ENCODE peak calls at places on chromosome 4, in seven cellular contexts. K is mesendoderm, T is H9, X is mesenchymal stem cell, C is IMR-90, L is H1, S is trophoblast cell. F is an unnamed sample.

GRCh38 chr4:173243321-173243720 is 74.7 kb downstream of the GALNT7 start:
- DNase-seq in L (no peak), X (peak), T (no peak), K (no peak), C (peak), S (peak), F (no peak)

GRCh38 chr4:8591626-8592365 is 769 bp upstream of the CPZ start:
- DNase-seq in K (no peak), T (no peak), S (no peak), X (no peak), C (no peak), L (no peak), F (no peak)

GRCh38 chr4:10117424-10118354 is 1.1 kb upstream of the WDR1 start:
- DNase-seq in C (no peak), X (peak), L (peak), T (no peak), K (no peak), S (peak), F (no peak)

GRCh38 chr4:156734965-156735895 is 236.4 kb downstream of the PDGFC start:
- DNase-seq in X (no peak), L (no peak), K (no peak), T (no peak), C (peak), S (peak), F (no peak)

GRCh38 chr4:140046037-140046436 is 107.9 kb downstream of the MAML3 start:
- DNase-seq in X (no peak), K (no peak), T (no peak), S (no peak), C (no peak), L (no peak), F (no peak)

GRCh38 chr4:128477540-128477939 is 189.9 kb upstream of the PGRMC2 start:
- DNase-seq in K (peak), C (no peak), L (no peak), S (no peak), X (no peak), T (no peak), F (no peak)

GRCh38 chr4:105990933-105991332 is 95.7 kb downstream of the NPNT start:
- DNase-seq in T (no peak), X (peak), L (no peak), C (peak), S (peak), K (no peak), F (no peak)

GRCh38 chr4:52635130-52635529 is 24.0 kb downstream of the USP46 start:
- DNase-seq in L (no peak), K (no peak), T (no peak), X (peak), S (no peak), C (peak), F (no peak)

GRCh38 chr4:169268951-169269781 is 1.6 kb downstream of the SH3RF1 start:
- DNase-seq in L (peak), T (no peak), X (peak), C (peak), K (no peak), S (peak), F (no peak)

GRCh38 chr4:8439914-8440490 is 521 bp downstream of the ACOX3 start:
- DNase-seq in K (peak), L (no peak), C (no peak), X (no peak), S (peak), T (no peak), F (no peak)

GRCh38 chr4:153594208-153594607 is 89.9 kb upstream of the TLR2 start:
- DNase-seq in X (peak), C (peak), S (no peak), T (no peak), L (no peak), K (peak), F (no peak)

GRCh38 chr4:124941267-124941666 is 228.7 kb upstream of the ANKRD50 start:
- DNase-seq in L (no peak), X (no peak), C (peak), K (no peak), S (peak), T (no peak), F (no peak)

GRCh38 chr4:126582737-126583136 is 1050.0 kb upstream of the INTU start:
- DNase-seq in S (no peak), L (peak), T (peak), K (peak), C (peak), X (peak), F (no peak)

GRCh38 chr4:52868138-52868537 is 6.0 kb downstream of the RASL11B start:
- DNase-seq in X (no peak), C (no peak), L (no peak), T (peak), S (peak), K (peak), F (no peak)

GRCh38 chr4:141458501-141458900 is 177.9 kb upstream of the IL15 start:
- DNase-seq in C (peak), X (no peak), K (peak), S (peak), L (no peak), T (no peak), F (no peak)

GRCh38 chr4:3263053-3263958 is 14.3 kb downstream of the MSANTD1 start:
- DNase-seq in S (no peak), X (no peak), C (no peak), L (peak), T (no peak), K (no peak), F (no peak)

GRCh38 chr4:6071959-6072720 is 53.9 kb upstream of the C4orf50 start:
- DNase-seq in X (no peak), C (no peak), L (no peak), T (no peak), K (peak), S (no peak), F (no peak)

GRCh38 chr4:113540859-113541258 is 220.7 kb downstream of the CAMK2D start:
- DNase-seq in L (no peak), X (peak), K (no peak), T (no peak), C (peak), S (no peak), F (no peak)

GRCh38 chr4:128517096-128517738 is 229.6 kb upstream of the PGRMC2 start:
- DNase-seq in T (no peak), C (peak), L (no peak), S (no peak), X (peak), K (no peak), F (no peak)

GRCh38 chr4:2247128-2248043 is 5.5 kb upstream of the HAUS3 start:
- DNase-seq in T (no peak), C (no peak), K (no peak), L (peak), X (no peak), S (no peak), F (no peak)

GRCh38 chr4:44145868-44146267 is 302.7 kb downstream of the KCTD8 start:
- DNase-seq in X (peak), K (peak), T (no peak), L (no peak), C (peak), S (peak), F (no peak)

GRCh38 chr4:40948017-40948416 is 198.3 kb downstream of the NSUN7 start:
- DNase-seq in L (peak), C (peak), S (no peak), T (no peak), X (no peak), K (no peak), F (no peak)

GRCh38 chr4:56315041-56315440 is 72.2 kb downstream of the AASDH start:
- DNase-seq in C (no peak), L (no peak), T (no peak), K (no peak), X (no peak), S (no peak), F (no peak)

GRCh38 chr4:26590639-26591038 is 6.8 kb downstream of the TBC1D19 start:
- DNase-seq in K (peak), X (no peak), S (peak), L (no peak), C (peak), T (no peak), F (no peak)

GRCh38 chr4:181684310-181684709 is 558.9 kb upstream of the TENM3 start:
- DNase-seq in K (no peak), T (no peak), C (peak), L (no peak), S (peak), X (no peak), F (no peak)

GRCh38 chr4:186886759-186887158 is 163.1 kb upstream of the FAT1 start:
- DNase-seq in T (no peak), S (peak), K (peak), L (no peak), X (no peak), C (no peak), F (no peak)

GRCh38 chr4:78483811-78484210 is 67.8 kb upstream of the ANXA3 start:
- DNase-seq in K (no peak), S (no peak), L (no peak), X (no peak), T (no peak), C (no peak), F (no peak)

GRCh38 chr4:152072001-152072485 is 311.2 kb upstream of the GATB start:
- DNase-seq in T (no peak), S (no peak), L (no peak), C (peak), K (peak), X (no peak), F (no peak)

GRCh38 chr4:181688886-181689285 is 554.3 kb upstream of the TENM3 start:
- DNase-seq in X (no peak), L (no peak), K (no peak), S (no peak), T (no peak), C (peak), F (no peak)

GRCh38 chr4:185677915-185678314 is 134.1 kb downstream of the SORBS2 start:
- DNase-seq in T (no peak), X (no peak), K (no peak), S (no peak), L (no peak), C (no peak), F (no peak)

GRCh38 chr4:150923945-150924344 is 91.1 kb downstream of the LRBA start:
- DNase-seq in C (no peak), L (no peak), X (no peak), K (no peak), T (no peak), S (no peak), F (no peak)

GRCh38 chr4:2818351-2818939 is 25.2 kb upstream of the ADD1 start:
- DNase-seq in T (peak), L (peak), S (no peak), K (peak), C (no peak), X (no peak), F (no peak)

GRCh38 chr4:156884183-156884582 is 87.4 kb downstream of the PDGFC start:
- DNase-seq in L (no peak), X (peak), T (no peak), K (peak), C (no peak), S (no peak), F (no peak)

GRCh38 chr4:163748474-163748873 is 254.0 kb downstream of the TMA16 start:
- DNase-seq in T (no peak), X (peak), K (no peak), L (no peak), C (peak), S (no peak), F (no peak)

GRCh38 chr4:120286813-120287212 is 220.2 kb upstream of the MAD2L1 start:
- DNase-seq in K (peak), L (no peak), X (peak), S (no peak), T (peak), C (no peak), F (no peak)

GRCh38 chr4:4754641-4755040 is 104.8 kb upstream of the MSX1 start:
- DNase-seq in K (no peak), S (no peak), X (no peak), L (no peak), T (no peak), C (no peak), F (no peak)

GRCh38 chr4:4752025-4752424 is 107.4 kb upstream of the MSX1 start:
- DNase-seq in L (no peak), T (no peak), S (no peak), C (no peak), K (no peak), X (no peak), F (no peak)

GRCh38 chr4:4755306-4755705 is 104.2 kb upstream of the MSX1 start:
- DNase-seq in S (no peak), L (no peak), K (peak), T (no peak), X (no peak), C (no peak), F (no peak)

GRCh38 chr4:4753643-4754042 is 105.8 kb upstream of the MSX1 start:
- DNase-seq in C (no peak), T (no peak), S (no peak), L (no peak), K (peak), X (no peak), F (no peak)

DNA sequence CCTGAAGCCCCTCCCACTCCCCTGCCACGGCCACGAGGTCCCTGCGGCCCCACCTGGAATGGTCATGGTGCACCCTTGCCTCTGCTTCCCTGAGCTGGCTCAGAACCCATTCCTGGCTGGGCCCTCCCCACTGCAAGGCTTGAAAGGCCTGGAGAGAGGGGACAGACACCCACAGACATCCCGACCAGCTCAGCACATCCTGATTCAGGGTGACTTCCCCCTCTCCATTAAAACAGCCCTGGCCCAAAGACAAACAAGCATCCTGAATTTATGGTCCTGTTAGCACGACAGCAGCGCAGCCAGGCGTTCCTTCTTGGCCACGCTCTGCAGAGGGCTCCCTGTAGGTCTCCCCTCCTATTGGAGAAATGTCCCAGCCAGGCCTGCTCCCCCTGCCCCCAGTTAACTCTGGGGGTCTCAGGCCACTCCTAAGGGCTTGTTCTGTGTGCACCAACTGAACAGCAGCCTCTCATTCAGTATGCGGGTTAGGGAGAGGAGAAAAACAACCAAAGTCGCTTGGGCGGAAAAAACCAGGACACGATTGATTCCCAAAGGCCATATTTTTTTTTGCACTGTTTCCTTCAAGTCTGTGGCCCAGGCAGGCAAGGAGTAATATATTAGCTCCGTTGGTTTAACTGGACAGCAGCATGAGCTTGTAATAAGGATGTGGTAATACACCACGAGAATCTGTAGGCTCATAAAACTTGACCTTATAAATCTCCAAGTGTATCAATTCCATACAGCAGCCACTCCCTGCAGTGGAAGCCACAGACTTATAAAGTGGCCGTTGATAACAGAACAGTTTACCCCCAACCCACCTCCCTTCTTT is 106.7 kb upstream of the MSX1 start:
- DNase-seq in S (no peak), K (no peak), L (no peak), X (peak), T (no peak), C (no peak), F (no peak)
- H3K4ac ChIP-seq in S (no peak), K (no peak), L (no peak), X (no peak), T (no peak), C (no peak), F (no peak)

GRCh38 chr4:712916-713632 is 7.4 kb downstream of the PCGF3 start:
- DNase-seq in S (no peak), C (no peak), L (no peak), X (no peak), T (no peak), K (no peak), F (no peak)
- H3K4ac ChIP-seq in S (peak), C (no peak), L (no peak), X (no peak), T (no peak), K (no peak), F (no peak)

GRCh38 chr4:7153711-7154110 is 38.6 kb upstream of the SORCS2 start:
- DNase-seq in X (no peak), L (no peak), K (no peak), C (no peak), T (no peak), S (no peak), F (no peak)

GRCh38 chr4:7157140-7157488 is 35.2 kb upstream of the SORCS2 start:
- DNase-seq in C (no peak), S (no peak), T (no peak), L (no peak), X (no peak), K (no peak), F (no peak)

GRCh38 chr4:7156273-7157139 is 35.8 kb upstream of the SORCS2 start:
- DNase-seq in X (peak), T (peak), C (peak), K (peak), S (no peak), L (peak), F (peak)

GRCh38 chr4:7154351-7154981 is 37.9 kb upstream of the SORCS2 start:
- DNase-seq in C (no peak), S (no peak), T (no peak), L (no peak), X (no peak), K (no peak), F (no peak)

DNA sequence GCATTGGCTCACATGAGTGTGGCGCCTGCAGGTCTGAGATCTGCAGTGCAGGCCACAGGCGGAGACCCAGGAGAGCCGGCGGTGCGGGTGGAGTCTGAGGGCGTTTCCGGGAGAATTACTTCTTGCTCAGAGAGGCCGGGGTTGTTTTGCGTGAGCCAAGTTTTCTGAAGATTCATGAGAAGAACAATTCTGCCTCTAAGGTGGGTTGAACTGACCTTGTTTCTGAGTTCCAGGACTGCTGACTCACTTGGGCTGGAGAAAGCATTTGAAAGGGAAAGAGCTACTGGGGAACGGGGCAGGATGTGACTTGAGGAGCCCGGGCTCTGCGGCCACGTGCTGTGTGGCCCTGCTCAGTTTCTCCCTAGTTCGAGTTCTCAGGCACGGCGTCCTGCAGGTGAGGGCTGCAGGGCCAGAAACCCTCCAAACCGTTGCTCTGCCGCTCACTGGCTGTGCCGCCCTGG is 36.7 kb upstream of the SORCS2 start:
- DNase-seq in K (no peak), L (no peak), T (peak), X (no peak), S (no peak), C (no peak), F (no peak)
- H3K4ac ChIP-seq in K (no peak), L (no peak), T (no peak), X (no peak), S (no peak), C (no peak), F (no peak)

DNA sequence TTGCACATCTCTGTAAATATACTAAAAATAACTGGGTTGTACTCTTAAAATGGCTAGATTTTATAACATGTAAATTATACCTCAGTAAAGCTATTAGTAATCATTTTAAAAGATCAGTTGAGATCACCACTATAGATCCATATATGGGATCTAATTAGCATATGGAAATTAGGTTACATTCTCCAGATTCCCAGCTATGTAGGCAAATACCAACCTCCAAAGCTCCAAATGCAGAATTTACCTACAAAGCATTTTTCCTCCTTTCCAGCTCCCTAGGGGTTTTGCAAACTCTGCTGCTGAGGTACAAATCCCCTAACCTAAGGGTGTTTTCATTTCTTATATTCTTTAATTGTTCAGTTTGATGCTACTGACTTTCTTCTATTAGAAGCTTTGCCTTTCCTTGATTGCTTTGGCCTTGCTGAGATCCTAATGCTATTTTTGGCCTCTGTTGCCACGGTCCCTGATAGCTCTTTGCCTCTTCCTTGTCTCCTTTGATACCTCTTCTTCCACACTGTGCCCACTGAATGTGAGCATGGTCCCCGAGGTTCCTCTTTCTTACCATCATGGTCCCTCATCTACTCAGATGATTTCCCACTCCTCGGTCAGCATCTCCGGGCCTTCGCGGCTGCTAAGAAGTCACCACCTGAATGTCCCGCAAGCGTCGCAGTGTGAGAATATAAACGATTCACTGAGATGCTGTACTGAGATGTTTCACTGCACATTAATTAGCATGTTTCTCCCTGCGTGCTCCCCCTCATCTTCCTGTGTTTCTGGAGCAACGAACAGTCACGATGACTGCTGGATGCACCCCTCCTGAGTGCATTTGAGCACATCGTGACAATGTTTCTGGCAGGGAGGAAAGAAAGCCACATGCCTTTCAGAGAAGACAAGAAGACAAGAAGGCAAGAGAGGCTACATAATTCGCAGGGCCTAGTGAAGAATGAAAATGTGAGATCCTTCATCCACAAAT is 23.8 kb downstream of the ENPP6 start:
- DNase-seq in K (peak), S (no peak), L (no peak), T (no peak), C (no peak), X (no peak), F (no peak)
- H3K4ac ChIP-seq in K (no peak), S (no peak), L (no peak), T (no peak), C (no peak), X (no peak), F (no peak)

DNA sequence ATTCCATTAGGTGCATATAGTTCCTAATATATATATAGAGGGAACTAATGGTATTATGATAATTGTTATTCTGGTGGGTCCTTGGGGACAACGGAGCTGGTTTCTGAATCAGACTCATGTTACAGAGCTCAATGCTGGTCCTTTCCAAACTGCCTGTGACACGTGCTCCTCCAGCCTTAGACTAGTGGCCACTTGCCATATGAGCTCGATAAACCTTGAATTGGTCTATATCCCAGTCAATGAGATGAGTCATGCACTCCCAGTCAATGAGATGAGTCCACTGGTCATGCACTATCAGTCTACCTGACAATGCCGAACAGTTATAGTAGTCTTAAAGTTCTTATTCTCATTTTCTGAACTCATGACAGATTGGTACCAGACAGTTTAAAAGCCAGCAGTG is 325.3 kb downstream of the LDB2 start:
- DNase-seq in L (no peak), S (no peak), X (no peak), K (no peak), C (peak), T (no peak), F (no peak)
- H3K4ac ChIP-seq in L (no peak), S (no peak), X (no peak), K (no peak), C (no peak), T (no peak), F (no peak)

GRCh38 chr4:158035662-158036195 is 137.1 kb downstream of the GASK1B start:
- DNase-seq in T (no peak), K (no peak), L (no peak), S (no peak), C (no peak), X (no peak), F (no peak)
- H3K4ac ChIP-seq in T (no peak), K (no peak), L (no peak), S (no peak), C (no peak), X (no peak), F (no peak)

GRCh38 chr4:86035688-86036087 is 324.2 kb downstream of the MAPK10 start:
- DNase-seq in T (no peak), L (no peak), X (no peak), C (peak), K (no peak), S (peak), F (no peak)
- H3K4ac ChIP-seq in T (no peak), L (no peak), X (no peak), C (no peak), K (no peak), S (no peak), F (no peak)